ENCODE peak calls at places on chromosome 4, in five cellular contexts. G, B, T, M and D are unnamed samples.

GRCh38 chr4:168208957-168209614 is 109.5 kb downstream of the DDX60 start:
- DNase-seq in G (no peak), B (no peak), T (no peak), M (no peak), D (no peak)

GRCh38 chr4:107115185-107115847 is 79.2 kb upstream of the DKK2 start:
- DNase-seq in G (no peak), B (no peak), T (no peak), M (no peak), D (no peak)

GRCh38 chr4:113311047-113311446 is 261.6 kb downstream of the ANK2 start:
- DNase-seq in G (no peak), B (no peak), T (no peak), M (no peak), D (no peak)

GRCh38 chr4:183348706-183349659 is 26.8 kb upstream of the CLDN24 start:
- DNase-seq in G (peak; percentile 85), B (no peak), T (no peak), M (no peak), D (no peak)

GRCh38 chr4:142549248-142549647 is 296.9 kb downstream of the INPP4B start:
- DNase-seq in G (no peak), B (no peak), T (no peak), M (no peak), D (no peak)

GRCh38 chr4:87423313-87424031 is 1.1 kb downstream of the NUDT9 start:
- DNase-seq in G (no peak), B (peak; percentile 29), T (no peak), M (peak; percentile 77), D (peak; percentile 40)

GRCh38 chr4:101730291-101731117 is 60.0 kb upstream of the BANK1 start:
- DNase-seq in G (peak; percentile 73), B (peak; percentile 28), T (no peak), M (peak; percentile 83), D (peak; percentile 50)

GRCh38 chr4:149987330-149987751 is 90.9 kb upstream of the DCLK2 start:
- DNase-seq in G (no peak), B (no peak), T (no peak), M (peak; percentile 41), D (no peak)

GRCh38 chr4:158259955-158260575 is 49.8 kb downstream of the TMEM144 start:
- DNase-seq in G (no peak), B (no peak), T (no peak), M (no peak), D (no peak)

DNA sequence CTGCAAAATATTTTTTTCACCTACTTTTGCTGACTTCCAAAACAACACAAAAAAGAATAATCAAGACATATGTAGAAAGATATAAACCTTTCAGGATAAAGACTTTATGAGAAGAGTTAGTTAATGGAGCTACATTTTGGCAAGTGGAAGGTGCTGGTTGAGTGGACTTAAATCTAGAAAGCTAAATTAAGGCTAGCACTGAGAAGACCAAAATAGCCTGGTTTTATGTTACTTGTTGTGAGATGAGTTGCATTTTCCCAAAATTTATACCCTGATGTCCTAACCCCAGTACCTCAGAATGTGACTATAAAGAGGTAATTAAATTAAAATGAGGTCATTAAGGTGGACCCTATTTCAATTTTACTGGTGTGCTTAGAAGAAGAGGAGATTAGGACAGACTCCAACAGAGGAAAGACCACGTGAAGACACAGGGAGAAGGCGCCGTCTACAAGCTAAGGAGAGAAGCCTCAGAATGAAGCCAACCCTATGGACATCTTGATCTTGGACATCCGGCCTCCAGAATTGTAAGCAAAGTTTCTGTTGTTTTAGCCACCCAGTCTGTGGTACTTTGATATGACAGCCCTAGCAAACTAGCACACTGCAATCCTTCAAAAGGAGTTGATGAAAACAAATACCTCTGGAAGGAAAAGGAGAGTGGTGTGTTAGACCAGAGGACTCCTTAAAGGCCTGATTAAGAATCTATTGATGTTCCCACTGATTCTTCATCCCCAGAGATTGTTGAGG is 67.4 kb downstream of the FGFBP1 start:
- DNase-seq in G (no peak), B (no peak), T (no peak), M (no peak), D (no peak)
- TF ChIP-seq CTCF in G (no peak), B (no peak), T (no peak), M (no peak), D (no peak)

DNA sequence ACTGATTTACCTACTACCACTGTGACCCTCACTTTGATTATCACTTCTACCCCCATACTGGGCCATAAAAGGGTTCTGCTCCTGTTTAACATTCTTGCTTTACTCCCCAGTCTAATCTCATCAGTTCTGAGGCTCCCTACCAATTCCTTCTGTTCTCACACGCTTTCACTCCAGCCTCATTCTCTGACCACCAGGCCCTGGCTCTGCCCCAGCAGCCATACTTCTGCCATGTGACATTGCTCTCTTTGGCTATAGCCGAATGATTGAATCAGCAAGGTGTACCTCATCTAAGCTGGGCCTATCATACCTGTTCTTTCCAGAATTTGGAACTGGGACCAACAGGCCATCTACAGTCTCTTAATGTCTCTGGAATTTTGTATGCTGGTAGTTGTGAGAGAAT is 14.4 kb upstream of the ELF2 start:
- DNase-seq in G (no peak), B (no peak), T (no peak), M (no peak), D (no peak)
- TF ChIP-seq CTCF in G (no peak), B (no peak), T (no peak), M (no peak), D (no peak)

GRCh38 chr4:169723207-169723606 is 34.5 kb downstream of the HPF1 start:
- DNase-seq in G (peak; percentile 16), B (no peak), T (no peak), M (peak; percentile 25), D (no peak)
- TF ChIP-seq CTCF in G (no peak), B (peak; percentile 21), T (no peak), M (peak; percentile 51), D (no peak)

GRCh38 chr4:147975325-147975724 is 243.4 kb downstream of the ARHGAP10 start:
- DNase-seq in G (no peak), B (no peak), T (no peak), M (no peak), D (no peak)

GRCh38 chr4:147981305-147981704 is 249.4 kb downstream of the ARHGAP10 start:
- DNase-seq in G (no peak), B (no peak), T (no peak), M (no peak), D (peak; percentile 25)

GRCh38 chr4:147976341-147976928 is 244.5 kb downstream of the ARHGAP10 start:
- DNase-seq in G (no peak), B (no peak), T (no peak), M (no peak), D (no peak)

GRCh38 chr4:147970003-147970402 is 238.1 kb downstream of the ARHGAP10 start:
- DNase-seq in G (no peak), B (no peak), T (no peak), M (no peak), D (no peak)

DNA sequence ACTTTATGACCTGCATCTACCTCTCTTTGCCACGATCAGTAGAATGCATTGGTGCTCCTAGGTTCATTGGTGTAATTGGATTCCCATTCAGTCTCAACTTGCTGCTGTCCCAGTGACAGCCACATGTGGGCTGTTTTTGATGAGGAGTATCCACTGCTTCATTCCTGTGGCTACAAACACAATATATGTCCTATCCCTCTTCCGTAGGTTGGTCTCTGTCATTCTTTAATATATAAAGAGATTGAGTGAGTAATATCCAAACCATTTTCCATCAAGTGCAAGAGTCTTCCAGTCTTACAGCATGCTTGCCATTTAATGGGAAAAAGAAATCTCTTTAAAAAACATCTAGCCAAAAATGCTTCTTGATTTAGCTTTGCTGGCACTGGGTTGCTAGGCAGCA is 244.0 kb downstream of the ARHGAP10 start:
- DNase-seq in G (no peak), B (no peak), T (no peak), M (no peak), D (no peak)
- TF ChIP-seq CTCF in G (no peak), B (no peak), T (no peak), M (no peak), D (no peak)

DNA sequence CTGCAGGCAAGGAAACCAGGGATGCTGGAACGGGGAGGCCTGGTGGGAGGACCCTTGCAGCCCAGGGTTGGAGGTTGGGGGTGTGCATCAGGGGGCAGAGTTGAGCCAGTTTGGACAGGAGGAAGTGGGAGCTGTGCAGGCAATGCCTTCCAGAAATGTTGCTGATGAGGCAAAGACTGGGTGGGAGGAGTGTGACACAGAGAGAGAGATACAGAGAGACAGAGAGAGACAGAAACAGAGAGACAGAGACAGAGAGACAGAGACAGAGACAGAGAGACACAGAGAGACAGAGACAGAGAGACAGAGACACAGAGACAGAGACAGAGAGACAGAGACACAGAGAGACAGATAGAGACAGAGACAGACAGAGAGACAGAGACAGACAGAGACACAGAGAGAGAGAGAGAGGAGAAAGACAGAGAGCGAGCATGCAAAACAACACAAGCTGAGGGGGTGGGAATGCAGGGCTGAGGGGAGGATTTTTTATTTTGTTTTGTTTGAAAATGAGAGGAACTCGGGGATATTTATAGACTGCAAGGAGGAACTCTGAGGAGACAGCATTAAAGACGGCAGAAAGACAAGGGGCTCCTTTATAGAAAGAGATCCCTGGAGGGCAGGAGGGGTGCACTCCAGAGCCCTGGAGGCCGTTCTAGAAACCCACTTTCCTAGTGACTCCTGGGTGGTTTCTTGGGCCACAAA is 1.9 kb upstream of the HAUS3 start:
- DNase-seq in G (peak; percentile 45), B (peak; percentile 48), T (no peak), M (peak; percentile 67), D (peak; percentile 53)
- TF ChIP-seq CTCF in G (no peak), B (peak; percentile 20), T (no peak), M (peak; percentile 62), D (peak; percentile 59)